ENCODE peak calls at places on chromosomes 1 and 21, in four cellular contexts. E, C, O and H are unnamed samples.

GRCh38 chr1:95086949-95087533 is 14.3 kb upstream of the ALG14 start:
- DNase-seq in E (no peak), C (no peak), O (no peak), H (no peak)

GRCh38 chr1:68322837-68323687 is 90.7 kb upstream of the WLS start:
- DNase-seq in E (no peak), C (no peak), O (no peak), H (no peak)

GRCh38 chr1:47732489-47732888 is 264.7 kb downstream of the TRABD2B start:
- DNase-seq in E (no peak), C (no peak), O (no peak), H (no peak)

GRCh38 chr21:38800046-38800758 is 5.5 kb upstream of the ETS2 start:
- DNase-seq in E (no peak), C (no peak), O (no peak), H (no peak)

GRCh38 chr21:33947451-33948095 is 32.0 kb upstream of the ATP5PO start:
- DNase-seq in E (peak), C (peak), O (no peak), H (peak)

GRCh38 chr21:40120944-40121575 is 253.8 kb downstream of the PCP4 start:
- DNase-seq in E (no peak), C (no peak), O (no peak), H (no peak)

GRCh38 chr1:117819301-117819700 is 110.1 kb downstream of the GDAP2 start:
- DNase-seq in E (no peak), C (no peak), O (no peak), H (no peak)

GRCh38 chr1:229139320-229139719 is 131.6 kb upstream of the RAB4A start:
- DNase-seq in E (peak), C (peak), O (no peak), H (no peak)

GRCh38 chr1:39154553-39155361 is 49.7 kb upstream of the MACF1 start:
- DNase-seq in E (no peak), C (no peak), O (no peak), H (no peak)

GRCh38 chr1:229887043-229887822 is 179.8 kb upstream of the GALNT2 start:
- DNase-seq in E (no peak), C (no peak), O (no peak), H (no peak)

GRCh38 chr1:206550446-206550845 is 43.1 kb downstream of the RASSF5 start:
- DNase-seq in E (no peak), C (no peak), O (no peak), H (no peak)

GRCh38 chr1:43706598-43707190 is 642 bp upstream of the ST3GAL3 start:
- DNase-seq in E (peak), C (peak), O (no peak), H (no peak)

GRCh38 chr1:5742801-5743200 is 249.4 kb downstream of the NPHP4 start:
- DNase-seq in E (no peak), C (no peak), O (no peak), H (no peak)

GRCh38 chr1:2106681-2107405 is 56.6 kb downstream of the PRKCZ start:
- DNase-seq in E (no peak), C (no peak), O (no peak), H (peak)

GRCh38 chr1:236091933-236092318 is 27.0 kb upstream of the NID1 start:
- DNase-seq in E (no peak), C (no peak), O (no peak), H (no peak)

GRCh38 chr1:33743221-33743998 is 120.5 kb upstream of the HMGB4 start:
- DNase-seq in E (no peak), C (no peak), O (no peak), H (no peak)